ENCODE peak calls at places on chromosomes 6 and 20, in four cellular contexts. R, D, M and Y are unnamed samples.

GRCh38 chr6:33719326-33719987 is 8.0 kb upstream of the UQCC2 start:
- DNase-seq in M (no peak), R (no peak), D (no peak), Y (no peak)

GRCh38 chr20:47663354-47664067 is 121.8 kb downstream of the SULF2 start:
- DNase-seq in M (peak), D (peak), R (peak), Y (peak)

GRCh38 chr20:23270427-23270911 is 80.1 kb upstream of the NXT1 start:
- DNase-seq in M (no peak), R (no peak), D (peak), Y (no peak)

GRCh38 chr6:122995930-122996796 is at the start of gene CLVS2:
- DNase-seq in M (peak), D (no peak), R (no peak), Y (no peak)

GRCh38 chr6:34982424-34982852 is 93.4 kb downstream of the ANKS1A start:
- DNase-seq in M (no peak), D (peak), R (peak), Y (no peak)

GRCh38 chr20:24131281-24131680 is 142.7 kb upstream of the GGTLC1 start:
- DNase-seq in M (no peak), D (no peak), R (no peak), Y (no peak)

GRCh38 chr20:57007171-57007540 is 259.3 kb downstream of the BMP7 start:
- DNase-seq in M (no peak), D (no peak), R (no peak), Y (peak)

GRCh38 chr6:35283361-35283760 is 14.3 kb upstream of the DEF6 start:
- DNase-seq in M (no peak), D (no peak), R (no peak), Y (no peak)

GRCh38 chr6:15429146-15430110 is 183.6 kb downstream of the JARID2 start:
- DNase-seq in M (no peak), D (peak), R (no peak), Y (no peak)

GRCh38 chr20:3686867-3687321 is 5.1 kb upstream of the ADAM33 start:
- DNase-seq in D (no peak), M (no peak), R (no peak), Y (no peak)
- TF ChIP-seq BRCA1 in D (no peak), M (no peak), R (no peak), Y (no peak)

GRCh38 chr20:38123021-38123587 is 42.0 kb downstream of the TGM2 start:
- DNase-seq in M (peak), R (peak), D (peak), Y (no peak)
- TF ChIP-seq BRCA1 in M (no peak), R (no peak), D (no peak), Y (no peak)

GRCh38 chr6:152603911-152604310 is 33.3 kb downstream of the SYNE1 start:
- DNase-seq in D (no peak), R (no peak), M (no peak), Y (no peak)

GRCh38 chr6:152609125-152609670 is 28.0 kb downstream of the SYNE1 start:
- DNase-seq in M (no peak), D (no peak), R (no peak), Y (no peak)

GRCh38 chr6:152605901-152606390 is 31.2 kb downstream of the SYNE1 start:
- DNase-seq in R (no peak), M (no peak), D (no peak), Y (no peak)

GRCh38 chr6:152600022-152600421 is 37.1 kb downstream of the SYNE1 start:
- DNase-seq in R (no peak), M (no peak), D (no peak), Y (no peak)

GRCh38 chr6:152605342-152605741 is 31.8 kb downstream of the SYNE1 start:
- DNase-seq in D (no peak), M (no peak), R (no peak), Y (no peak)
- TF ChIP-seq BRCA1 in D (no peak), M (no peak), R (no peak), Y (no peak)

GRCh38 chr6:137570307-137570832 is 76.2 kb upstream of the OLIG3 start:
- DNase-seq in D (peak), M (no peak), R (no peak), Y (no peak)

GRCh38 chr6:137568067-137568466 is 73.9 kb upstream of the OLIG3 start:
- DNase-seq in R (no peak), D (no peak), M (no peak), Y (no peak)

GRCh38 chr6:137573739-137574138 is 79.5 kb upstream of the OLIG3 start:
- DNase-seq in D (no peak), M (no peak), R (no peak), Y (no peak)

GRCh38 chr6:137571854-137572253 is 77.7 kb upstream of the OLIG3 start:
- DNase-seq in R (peak), D (peak), M (peak), Y (no peak)
- TF ChIP-seq BRCA1 in R (no peak), D (no peak), M (no peak), Y (no peak)

GRCh38 chr20:51687630-51688029 is 80.6 kb downstream of the ATP9A start:
- DNase-seq in M (no peak), R (no peak), D (no peak), Y (no peak)
- TF ChIP-seq BRCA1 in M (no peak), R (no peak), D (no peak), Y (no peak)

GRCh38 chr6:158006331-158006730 is 24.7 kb downstream of the SYNJ2 start:
- DNase-seq in M (no peak), D (no peak), R (no peak), Y (no peak)
- TF ChIP-seq BRCA1 in M (no peak), D (no peak), R (no peak), Y (no peak)

GRCh38 chr6:111230351-111231077 is 143.2 kb downstream of the SLC16A10 start:
- DNase-seq in D (no peak), M (no peak), R (no peak), Y (no peak)
- TF ChIP-seq BRCA1 in D (no peak), M (no peak), R (no peak), Y (no peak)

DNA sequence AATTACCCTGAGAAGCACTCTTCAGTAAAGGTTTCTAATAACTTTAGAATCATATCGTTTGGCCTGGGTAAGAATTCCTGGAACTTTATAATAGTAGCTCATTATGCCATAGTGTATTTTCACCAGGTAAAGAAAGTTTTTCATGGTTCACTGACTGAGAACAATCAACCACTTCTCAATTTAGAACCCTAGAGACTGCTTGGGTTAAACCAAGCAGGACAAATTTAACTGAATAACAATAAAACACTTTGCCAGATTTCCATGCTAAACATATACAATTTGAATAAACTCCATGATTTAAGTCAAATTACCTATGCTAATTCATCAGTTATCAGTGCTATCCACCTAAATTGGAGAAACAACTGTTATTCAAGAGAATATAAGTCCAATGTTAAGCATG is 99.4 kb downstream of the PLG start:
- DNase-seq in R (no peak), M (no peak), D (no peak), Y (no peak)
- TF ChIP-seq BRCA1 in R (no peak), M (no peak), D (no peak), Y (no peak)

GRCh38 chr6:8180327-8181161 is 78.2 kb upstream of the EEF1E1 start:
- DNase-seq in M (no peak), R (no peak), D (no peak), Y (no peak)
- TF ChIP-seq BRCA1 in M (no peak), R (no peak), D (no peak), Y (no peak)

GRCh38 chr6:11972270-11972669 is 39.8 kb upstream of the HIVEP1 start:
- DNase-seq in D (no peak), R (no peak), M (no peak), Y (no peak)

GRCh38 chr6:11972806-11973205 is 39.3 kb upstream of the HIVEP1 start:
- DNase-seq in R (no peak), M (no peak), D (no peak), Y (no peak)

GRCh38 chr6:11970114-11970513 is 42.0 kb upstream of the HIVEP1 start:
- DNase-seq in M (no peak), R (no peak), D (no peak), Y (no peak)

GRCh38 chr6:11969092-11969491 is 43.0 kb upstream of the HIVEP1 start:
- DNase-seq in D (no peak), M (no peak), R (no peak), Y (no peak)

GRCh38 chr6:11971154-11971553 is 41.0 kb upstream of the HIVEP1 start:
- DNase-seq in D (no peak), R (no peak), M (no peak), Y (no peak)
- TF ChIP-seq BRCA1 in D (no peak), R (no peak), M (no peak), Y (no peak)